ENCODE peak calls at places on chromosomes 3 and 15, in four cellular contexts. G is cardiac muscle cell, J is heart left ventricle, L is esophagus squamous epithelium. B is an unnamed sample. For H3K4me1, the result is how much of the 10 kb centered on the place peaks cover.

GRCh38 chr3:61087465-61087864 is 163.8 kb downstream of the FHIT start:
- DNase-seq in G (no peak), J (no peak), L (no peak), B (no peak)

GRCh38 chr3:125511420-125512094 is 8.4 kb downstream of the SNX4 start:
- DNase-seq in G (no peak), J (no peak), L (no peak), B (no peak)

GRCh38 chr15:39430389-39430788 is 150.5 kb upstream of the THBS1 start:
- DNase-seq in G (no peak), J (peak), L (no peak), B (no peak)

GRCh38 chr3:134427400-134428111 is 53.3 kb upstream of the AMOTL2 start:
- DNase-seq in G (peak), J (peak), L (no peak), B (no peak)

GRCh38 chr15:90638241-90638691 is 78.9 kb upstream of the BLM start:
- DNase-seq in G (no peak), J (no peak), L (no peak), B (peak)

GRCh38 chr15:89329329-89330084 is 5.1 kb downstream of the POLG start:
- DNase-seq in G (no peak), J (no peak), L (no peak), B (no peak)

GRCh38 chr3:149151843-149152242 is 22.4 kb downstream of the HPS3 start:
- DNase-seq in G (peak), J (no peak), L (no peak), B (no peak)

GRCh38 chr15:81160312-81161214 is 26.5 kb downstream of the CFAP161 start:
- DNase-seq in G (peak), J (peak), L (no peak), B (no peak)

GRCh38 chr15:68447209-68447608 is 15.2 kb upstream of the ITGA11 start:
- DNase-seq in G (no peak), J (no peak), L (no peak), B (no peak)

GRCh38 chr15:36831125-36831914 is 251.9 kb downstream of the CDIN1 start:
- DNase-seq in G (no peak), J (no peak), L (no peak), B (no peak)

GRCh38 chr15:72168131-72168825 is 29.3 kb downstream of the GRAMD2A start:
- DNase-seq in G (peak), J (peak), L (no peak), B (no peak)

GRCh38 chr3:105829879-105830622 is 38.8 kb downstream of the CBLB start:
- DNase-seq in G (peak), J (no peak), L (no peak), B (no peak)

GRCh38 chr3:30269751-30270445 is 336.5 kb upstream of the TGFBR2 start:
- DNase-seq in G (no peak), J (no peak), L (no peak), B (no peak)

GRCh38 chr3:153552887-153553604 is 391.0 kb downstream of the RAP2B start:
- DNase-seq in G (no peak), J (no peak), L (no peak), B (no peak)

GRCh38 chr3:181623924-181624694 is 87.6 kb upstream of the SOX2 start:
- DNase-seq in G (peak), J (no peak), L (no peak), B (no peak)

GRCh38 chr3:152328841-152329240 is 60.1 kb downstream of the MBNL1 start:
- DNase-seq in G (peak), J (no peak), L (no peak), B (no peak)

GRCh38 chr15:67093146-67093874 is 27.9 kb downstream of the SMAD3 start:
- DNase-seq in G (no peak), J (no peak), L (peak), B (no peak)

GRCh38 chr3:157438371-157438735 is 1.7 kb downstream of the PTX3 start:
- DNase-seq in G (peak), J (no peak), L (no peak), B (peak)

GRCh38 chr3:40951636-40952035 is 247.7 kb upstream of the CTNNB1 start:
- DNase-seq in G (peak), J (no peak), L (no peak), B (no peak)

GRCh38 chr3:49654955-49655556 is 19.1 kb upstream of the APEH start:
- DNase-seq in G (no peak), J (no peak), L (no peak), B (no peak)

GRCh38 chr3:15520185-15520584 is 1.3 kb downstream of the COLQ start:
- DNase-seq in G (no peak), J (peak), L (no peak), B (no peak)

GRCh38 chr3:133490468-133491351 is 82.8 kb upstream of the CDV3 start:
- DNase-seq in G (no peak), J (no peak), L (no peak), B (no peak)

GRCh38 chr3:45104715-45105711 is 41.2 kb downstream of the CDCP1 start:
- DNase-seq in G (peak), J (no peak), L (no peak), B (no peak)

GRCh38 chr3:28916713-28917499 is 364.0 kb upstream of the RBMS3 start:
- DNase-seq in G (peak), J (peak), L (no peak), B (peak)
- TF ChIP-seq CTCF in G (peak), J (peak), L (peak), B (peak)

GRCh38 chr3:104297617-104298016 is 1069.1 kb upstream of the ALCAM start:
- DNase-seq in G (no peak), J (no peak), L (no peak), B (no peak)
- H3K4me1 ChIP-seq in G (under half), J (under half), L (under half), B (under half)

DNA sequence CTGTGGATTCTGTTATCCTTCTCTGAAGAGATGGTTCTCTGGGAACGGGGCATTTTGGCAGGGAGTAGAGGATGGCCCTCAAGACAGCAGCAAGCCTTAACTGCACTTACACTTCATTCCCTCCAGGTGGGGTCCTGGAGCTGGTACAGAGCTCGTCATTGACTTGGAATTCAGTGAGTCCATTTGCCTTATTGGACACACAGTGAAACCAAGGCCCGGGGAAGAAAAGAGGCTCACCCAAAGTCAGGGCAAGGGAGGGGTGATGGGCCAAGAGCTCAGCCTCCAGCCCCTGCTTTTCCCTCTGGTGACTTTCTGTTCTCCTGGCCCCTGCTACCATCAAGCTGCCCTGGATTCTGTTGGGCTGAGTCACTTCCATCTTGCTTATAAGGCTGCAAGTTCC is 125.6 kb downstream of the ETFA start:
- DNase-seq in G (peak), J (no peak), L (no peak), B (no peak)
- TF ChIP-seq CTCF in G (peak), J (peak), L (peak), B (peak)

DNA sequence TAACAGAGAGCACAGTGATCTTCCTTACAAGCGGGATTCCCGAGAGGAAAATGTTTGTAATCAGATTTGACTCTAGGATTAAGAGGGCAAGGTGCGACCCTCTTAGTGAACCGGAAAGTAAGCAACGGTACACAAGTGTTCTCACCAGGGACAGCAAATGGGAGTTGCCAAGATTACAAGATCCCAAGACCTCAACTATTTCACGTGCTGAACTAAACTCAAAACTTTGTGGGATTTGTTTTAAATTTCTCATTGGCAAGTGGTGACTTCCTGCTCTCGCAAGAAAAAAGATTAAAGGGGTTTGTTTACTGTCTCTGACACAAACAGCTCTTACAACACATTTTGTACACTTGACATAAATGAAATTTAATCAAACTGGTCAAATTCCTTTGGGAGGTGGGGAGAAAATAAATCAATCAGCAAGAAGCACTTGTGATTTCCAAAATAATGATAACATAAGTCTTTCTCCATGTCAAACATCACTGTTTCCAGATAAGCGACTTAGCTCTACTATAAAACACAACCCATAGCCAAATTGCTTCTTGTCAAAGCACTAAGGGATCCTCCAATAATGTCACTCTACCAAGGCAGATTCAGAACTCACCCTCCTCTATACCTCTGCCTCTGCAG is 2.3 kb upstream of the PGPEP1L start:
- DNase-seq in G (no peak), J (no peak), L (no peak), B (no peak)
- H3K4me1 ChIP-seq in G (under half), J (under half), L (under half), B (under half)

DNA sequence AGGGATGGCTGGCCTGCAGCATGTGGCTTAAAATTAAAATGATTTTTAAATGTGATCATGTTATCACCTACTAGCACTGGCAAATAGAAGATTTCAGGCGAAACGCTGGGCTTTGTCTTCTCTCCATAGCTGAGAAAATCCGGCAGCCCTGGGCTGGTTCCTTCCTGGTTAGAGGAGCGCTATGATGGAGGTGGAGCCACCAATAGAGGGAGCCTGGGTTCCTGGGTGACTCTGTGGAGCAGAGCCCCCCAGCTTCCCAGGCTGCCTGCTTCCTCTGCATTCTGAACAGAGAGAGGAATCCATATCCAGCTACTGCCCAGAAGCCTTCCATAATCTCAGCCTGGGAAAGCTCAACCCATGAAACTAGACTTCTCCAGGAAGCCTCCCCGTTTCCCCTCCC is 32.6 kb upstream of the IQSEC1 start:
- DNase-seq in G (no peak), J (no peak), L (no peak), B (peak)
- TF ChIP-seq CTCF in G (no peak), J (no peak), L (no peak), B (no peak)

DNA sequence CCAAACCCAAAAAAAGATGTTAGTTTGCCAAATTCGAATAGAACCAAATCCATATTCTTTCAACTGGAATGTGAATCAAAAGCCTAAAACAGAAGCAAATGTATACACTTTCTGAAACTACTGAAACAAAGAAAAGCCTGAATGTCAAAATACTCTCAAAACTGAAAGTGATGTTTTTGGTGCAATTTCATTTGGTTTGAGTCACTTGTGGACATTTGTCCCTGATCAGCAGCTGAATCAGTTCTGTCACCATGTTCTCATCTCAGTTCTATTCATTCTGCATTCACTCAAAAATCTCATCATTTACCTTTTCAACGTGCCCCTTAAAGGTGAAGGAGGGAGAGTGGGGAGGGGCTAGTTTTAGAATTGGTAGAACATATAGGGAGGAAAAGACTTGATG is 266.8 kb downstream of the ABHD5 start:
- DNase-seq in G (no peak), J (no peak), L (no peak), B (no peak)
- H3K4me1 ChIP-seq in G (under half), J (under half), L (under half), B (under half)

B was measured in kidney.